ENCODE peak calls at places on chromosomes 16 and 17, in eight cellular contexts. One of them, this sample, is unnamed. For H3K27me3 and H3K4me1, the result is how much of the 10 kb centered on the place peaks cover.

GRCh38 chr17:2814499-2815341 is 18.5 kb downstream of the RAP1GAP2 start:
- DNase-seq in CD4-positive, alpha-beta memory T cell: peak
- DNase-seq in GM12878: peak
- DNase-seq in left ventricle myocardium inferior: no peak
- DNase-seq in thoracic aorta: no peak
- DNase-seq in adrenal gland: no peak
- DNase-seq in tibial nerve: no peak
- DNase-seq in ascending aorta: no peak
- DNase-seq in this sample: peak

GRCh38 chr16:68281368-68282063 is 17.2 kb downstream of the SLC7A6 start:
- DNase-seq in CD4-positive, alpha-beta memory T cell: no peak
- DNase-seq in GM12878: no peak
- DNase-seq in left ventricle myocardium inferior: no peak
- DNase-seq in thoracic aorta: no peak
- DNase-seq in adrenal gland: no peak
- DNase-seq in tibial nerve: no peak
- DNase-seq in ascending aorta: no peak
- DNase-seq in this sample: no peak

GRCh38 chr17:40472733-40473452 is 28.5 kb downstream of the TNS4 start:
- DNase-seq in CD4-positive, alpha-beta memory T cell: no peak
- DNase-seq in GM12878: no peak
- DNase-seq in left ventricle myocardium inferior: no peak
- DNase-seq in thoracic aorta: no peak
- DNase-seq in adrenal gland: no peak
- DNase-seq in tibial nerve: no peak
- DNase-seq in ascending aorta: no peak
- DNase-seq in this sample: peak

GRCh38 chr17:42563950-42564349 is 2.0 kb downstream of the COASY start:
- DNase-seq in CD4-positive, alpha-beta memory T cell: no peak
- DNase-seq in GM12878: no peak
- DNase-seq in left ventricle myocardium inferior: no peak
- DNase-seq in thoracic aorta: no peak
- DNase-seq in adrenal gland: no peak
- DNase-seq in tibial nerve: no peak
- DNase-seq in ascending aorta: no peak
- DNase-seq in this sample: no peak

GRCh38 chr16:56226187-56226586 is 34.9 kb downstream of the GNAO1 start:
- DNase-seq in CD4-positive, alpha-beta memory T cell: no peak
- DNase-seq in GM12878: no peak
- DNase-seq in left ventricle myocardium inferior: no peak
- DNase-seq in thoracic aorta: no peak
- DNase-seq in adrenal gland: no peak
- DNase-seq in tibial nerve: no peak
- DNase-seq in ascending aorta: no peak
- DNase-seq in this sample: no peak

GRCh38 chr16:82135844-82136243 is 34.2 kb downstream of the MPHOSPH6 start:
- DNase-seq in CD4-positive, alpha-beta memory T cell: no peak
- DNase-seq in GM12878: no peak
- DNase-seq in left ventricle myocardium inferior: no peak
- DNase-seq in thoracic aorta: no peak
- DNase-seq in adrenal gland: no peak
- DNase-seq in tibial nerve: no peak
- DNase-seq in ascending aorta: no peak
- DNase-seq in this sample: no peak

GRCh38 chr16:81366316-81366932 is 51.7 kb downstream of the GAN start:
- DNase-seq in CD4-positive, alpha-beta memory T cell: no peak
- DNase-seq in GM12878: peak
- DNase-seq in left ventricle myocardium inferior: no peak
- DNase-seq in thoracic aorta: no peak
- DNase-seq in adrenal gland: no peak
- DNase-seq in tibial nerve: no peak
- DNase-seq in ascending aorta: no peak
- DNase-seq in this sample: no peak

GRCh38 chr16:46721885-46722284 is 26.3 kb downstream of the MYLK3 start:
- DNase-seq in CD4-positive, alpha-beta memory T cell: no peak
- DNase-seq in GM12878: no peak
- DNase-seq in left ventricle myocardium inferior: no peak
- DNase-seq in thoracic aorta: no peak
- DNase-seq in adrenal gland: no peak
- DNase-seq in tibial nerve: no peak
- DNase-seq in ascending aorta: no peak
- DNase-seq in this sample: no peak

GRCh38 chr16:20874088-20874581 is 26.0 kb downstream of the DCUN1D3 start:
- DNase-seq in CD4-positive, alpha-beta memory T cell: no peak
- DNase-seq in GM12878: no peak
- DNase-seq in left ventricle myocardium inferior: no peak
- DNase-seq in thoracic aorta: no peak
- DNase-seq in adrenal gland: no peak
- DNase-seq in tibial nerve: no peak
- DNase-seq in ascending aorta: no peak
- DNase-seq in this sample: no peak

GRCh38 chr17:36850794-36851193 is 86.5 kb upstream of the LHX1 start:
- DNase-seq in CD4-positive, alpha-beta memory T cell: no peak
- DNase-seq in GM12878: no peak
- DNase-seq in left ventricle myocardium inferior: no peak
- DNase-seq in thoracic aorta: no peak
- DNase-seq in adrenal gland: peak
- DNase-seq in tibial nerve: no peak
- DNase-seq in ascending aorta: no peak
- DNase-seq in this sample: no peak

GRCh38 chr17:28920191-28920590 is 17.3 kb upstream of the DHRS13 start:
- DNase-seq in CD4-positive, alpha-beta memory T cell: no peak
- DNase-seq in GM12878: no peak
- DNase-seq in left ventricle myocardium inferior: no peak
- DNase-seq in thoracic aorta: no peak
- DNase-seq in adrenal gland: no peak
- DNase-seq in tibial nerve: no peak
- DNase-seq in ascending aorta: no peak
- DNase-seq in this sample: no peak

GRCh38 chr16:57996406-57997175 is 3.9 kb downstream of the ZNF319 start:
- DNase-seq in CD4-positive, alpha-beta memory T cell: no peak
- DNase-seq in GM12878: no peak
- DNase-seq in left ventricle myocardium inferior: no peak
- DNase-seq in thoracic aorta: no peak
- DNase-seq in adrenal gland: no peak
- DNase-seq in tibial nerve: no peak
- DNase-seq in ascending aorta: no peak
- DNase-seq in this sample: no peak

GRCh38 chr16:4687946-4688673 is 5.3 kb upstream of the NUDT16L1 start:
- DNase-seq in CD4-positive, alpha-beta memory T cell: no peak
- DNase-seq in GM12878: no peak
- DNase-seq in left ventricle myocardium inferior: no peak
- DNase-seq in thoracic aorta: no peak
- DNase-seq in adrenal gland: peak
- DNase-seq in tibial nerve: no peak
- DNase-seq in ascending aorta: no peak
- DNase-seq in this sample: peak

GRCh38 chr17:76155988-76156661 is 15.1 kb upstream of the FOXJ1 start:
- DNase-seq in CD4-positive, alpha-beta memory T cell: no peak
- DNase-seq in GM12878: no peak
- DNase-seq in left ventricle myocardium inferior: no peak
- DNase-seq in thoracic aorta: no peak
- DNase-seq in adrenal gland: no peak
- DNase-seq in tibial nerve: no peak
- DNase-seq in ascending aorta: no peak
- DNase-seq in this sample: no peak

GRCh38 chr17:36213695-36214094 is 2.8 kb downstream of the CCL4L2 start:
- DNase-seq in CD4-positive, alpha-beta memory T cell: no peak
- DNase-seq in GM12878: no peak
- DNase-seq in left ventricle myocardium inferior: no peak
- DNase-seq in thoracic aorta: no peak
- DNase-seq in adrenal gland: no peak
- DNase-seq in tibial nerve: no peak
- DNase-seq in ascending aorta: no peak
- DNase-seq in this sample: no peak

GRCh38 chr16:78297066-78297666 is 197.7 kb downstream of the WWOX start:
- DNase-seq in CD4-positive, alpha-beta memory T cell: no peak
- DNase-seq in GM12878: no peak
- DNase-seq in left ventricle myocardium inferior: no peak
- DNase-seq in thoracic aorta: no peak
- DNase-seq in adrenal gland: no peak
- DNase-seq in tibial nerve: no peak
- DNase-seq in ascending aorta: no peak
- DNase-seq in this sample: no peak

GRCh38 chr17:40828454-40829039 is 6.1 kb upstream of the KRT10 start:
- DNase-seq in CD4-positive, alpha-beta memory T cell: no peak
- DNase-seq in GM12878: no peak
- DNase-seq in left ventricle myocardium inferior: no peak
- DNase-seq in thoracic aorta: no peak
- DNase-seq in adrenal gland: no peak
- DNase-seq in tibial nerve: no peak
- DNase-seq in ascending aorta: no peak
- DNase-seq in this sample: no peak

GRCh38 chr16:4005281-4005680 is 111.0 kb downstream of the ADCY9 start:
- DNase-seq in CD4-positive, alpha-beta memory T cell: no peak
- DNase-seq in GM12878: no peak
- DNase-seq in left ventricle myocardium inferior: no peak
- DNase-seq in thoracic aorta: no peak
- DNase-seq in adrenal gland: no peak
- DNase-seq in tibial nerve: no peak
- DNase-seq in ascending aorta: no peak
- DNase-seq in this sample: no peak

GRCh38 chr17:82603981-82604448 is 44.2 kb downstream of the WDR45B start:
- DNase-seq in CD4-positive, alpha-beta memory T cell: peak
- DNase-seq in GM12878: no peak
- DNase-seq in left ventricle myocardium inferior: peak
- DNase-seq in thoracic aorta: no peak
- DNase-seq in adrenal gland: peak
- DNase-seq in tibial nerve: peak
- DNase-seq in ascending aorta: peak
- DNase-seq in this sample: peak

DNA sequence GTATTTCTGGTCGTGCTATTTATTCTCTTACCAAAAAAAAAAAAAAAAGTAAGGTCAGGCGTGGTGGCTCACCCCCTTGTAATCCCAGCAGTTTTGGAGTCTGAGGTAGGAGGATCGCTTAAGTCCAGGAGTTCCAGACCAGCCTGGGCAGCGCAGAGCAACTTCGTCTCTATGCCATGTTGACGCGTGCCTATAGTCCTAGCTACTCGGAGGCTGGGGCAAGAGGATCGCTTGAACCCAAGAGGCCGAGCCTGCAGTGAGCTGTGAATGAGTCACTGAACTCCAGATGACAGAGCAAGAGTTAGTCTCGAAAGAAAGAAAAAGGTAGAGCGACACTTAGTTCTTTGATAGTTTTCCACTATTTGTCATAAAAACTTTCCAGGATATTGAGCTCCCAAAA is 1.4 kb upstream of the TENT4B start:
- DNase-seq in CD4-positive, alpha-beta memory T cell: no peak
- DNase-seq in GM12878: no peak
- DNase-seq in left ventricle myocardium inferior: no peak
- DNase-seq in thoracic aorta: no peak
- DNase-seq in adrenal gland: peak
- DNase-seq in tibial nerve: no peak
- DNase-seq in ascending aorta: no peak
- DNase-seq in this sample: no peak
- H3K4me3 ChIP-seq in CD4-positive, alpha-beta memory T cell: peak
- H3K4me3 ChIP-seq in GM12878: peak
- H3K4me3 ChIP-seq in left ventricle myocardium inferior: peak
- H3K4me3 ChIP-seq in thoracic aorta: peak
- H3K4me3 ChIP-seq in adrenal gland: no peak
- H3K4me3 ChIP-seq in tibial nerve: peak
- H3K4me3 ChIP-seq in ascending aorta: no peak
- H3K4me3 ChIP-seq in this sample: no peak

DNA sequence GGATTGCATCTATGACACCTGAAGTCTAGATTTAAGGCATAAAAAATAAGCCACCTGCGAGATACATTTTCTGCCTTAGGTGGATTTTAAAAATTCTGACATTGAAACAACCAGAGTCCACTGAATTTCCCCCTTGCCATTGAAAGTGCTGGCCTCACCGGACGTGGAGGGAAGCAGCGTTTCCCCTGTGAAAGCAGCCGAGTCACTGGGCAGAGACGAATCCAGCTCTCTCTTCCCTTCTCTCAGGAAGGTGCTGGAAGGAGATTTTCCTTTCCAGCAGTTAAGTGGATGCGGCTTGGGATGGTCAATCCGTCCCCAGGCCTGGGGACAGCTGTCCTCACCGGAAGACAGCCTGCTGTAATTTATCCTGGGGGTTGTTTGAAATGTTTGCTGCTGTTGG is 270.9 kb upstream of the FOXF1 start:
- DNase-seq in CD4-positive, alpha-beta memory T cell: no peak
- DNase-seq in GM12878: no peak
- DNase-seq in left ventricle myocardium inferior: no peak
- DNase-seq in thoracic aorta: no peak
- DNase-seq in adrenal gland: no peak
- DNase-seq in tibial nerve: no peak
- DNase-seq in ascending aorta: no peak
- DNase-seq in this sample: no peak
- H3K27me3 ChIP-seq in CD4-positive, alpha-beta memory T cell: under half
- H3K27me3 ChIP-seq in GM12878: under half
- H3K27me3 ChIP-seq in left ventricle myocardium inferior: under half
- H3K27me3 ChIP-seq in thoracic aorta: under half
- H3K27me3 ChIP-seq in adrenal gland: under half
- H3K27me3 ChIP-seq in tibial nerve: under half
- H3K27me3 ChIP-seq in ascending aorta: under half
- H3K27me3 ChIP-seq in this sample: under half

DNA sequence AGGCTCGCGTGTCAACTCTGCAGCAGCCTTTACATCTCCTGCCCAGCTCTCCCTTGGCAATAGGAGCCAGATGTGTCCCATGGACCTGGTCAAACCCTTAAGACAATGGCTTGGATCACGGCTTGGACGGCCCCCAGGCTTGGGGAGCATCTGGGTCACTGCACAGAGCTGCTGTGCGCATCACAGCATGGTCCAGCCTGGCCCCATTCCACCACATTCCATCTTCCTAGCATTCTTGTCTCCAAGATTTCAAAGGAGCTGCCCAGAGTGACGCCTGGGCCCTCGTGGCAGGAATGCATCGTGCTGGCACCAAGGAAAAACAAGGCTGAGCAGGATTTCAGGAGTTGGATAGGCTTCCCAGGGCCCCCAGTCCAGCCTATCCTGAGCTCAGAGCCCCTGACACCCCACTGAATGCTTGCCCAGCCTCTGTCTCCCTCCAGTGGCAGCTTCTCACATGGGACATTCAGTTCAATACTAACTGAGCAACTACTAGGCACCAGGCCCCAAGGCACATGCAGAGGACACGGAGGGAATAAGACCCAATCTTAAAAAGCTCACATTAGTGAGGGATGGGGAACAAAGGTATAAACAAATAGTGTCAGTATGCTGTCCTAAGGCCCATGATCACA is 34.3 kb downstream of the TK2 start:
- DNase-seq in CD4-positive, alpha-beta memory T cell: no peak
- DNase-seq in GM12878: no peak
- DNase-seq in left ventricle myocardium inferior: no peak
- DNase-seq in thoracic aorta: no peak
- DNase-seq in adrenal gland: no peak
- DNase-seq in tibial nerve: no peak
- DNase-seq in ascending aorta: peak
- DNase-seq in this sample: peak
- H3K4me1 ChIP-seq in CD4-positive, alpha-beta memory T cell: half or more
- H3K4me1 ChIP-seq in GM12878: under half
- H3K4me1 ChIP-seq in left ventricle myocardium inferior: half or more
- H3K4me1 ChIP-seq in thoracic aorta: half or more
- H3K4me1 ChIP-seq in adrenal gland: half or more
- H3K4me1 ChIP-seq in tibial nerve: half or more
- H3K4me1 ChIP-seq in ascending aorta: under half
- H3K4me1 ChIP-seq in this sample: under half

DNA sequence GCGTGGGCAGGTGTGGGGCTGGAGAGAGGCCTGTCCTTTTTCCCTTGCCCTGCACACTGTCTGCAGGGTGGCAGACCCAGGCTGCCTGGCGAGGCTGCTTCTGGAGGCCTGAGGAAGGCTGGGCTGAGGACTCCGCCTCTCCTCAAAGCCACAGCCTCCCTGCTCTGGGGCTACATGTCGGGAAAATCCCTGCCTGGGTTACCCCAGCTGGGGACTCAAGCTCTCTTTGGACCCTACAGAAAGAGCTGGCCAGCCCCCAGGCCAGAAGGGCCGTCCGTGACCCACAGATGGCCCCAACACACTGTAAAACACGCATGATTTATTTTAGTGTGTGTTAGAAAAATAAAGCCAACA is 33.8 kb upstream of the SLC38A10 start:
- DNase-seq in CD4-positive, alpha-beta memory T cell: no peak
- DNase-seq in GM12878: no peak
- DNase-seq in left ventricle myocardium inferior: no peak
- DNase-seq in thoracic aorta: no peak
- DNase-seq in adrenal gland: no peak
- DNase-seq in tibial nerve: no peak
- DNase-seq in ascending aorta: no peak
- DNase-seq in this sample: peak
- H3K4me3 ChIP-seq in CD4-positive, alpha-beta memory T cell: no peak
- H3K4me3 ChIP-seq in GM12878: no peak
- H3K4me3 ChIP-seq in left ventricle myocardium inferior: no peak
- H3K4me3 ChIP-seq in thoracic aorta: no peak
- H3K4me3 ChIP-seq in adrenal gland: no peak
- H3K4me3 ChIP-seq in tibial nerve: no peak
- H3K4me3 ChIP-seq in ascending aorta: no peak
- H3K4me3 ChIP-seq in this sample: no peak